ENCODE peak calls at places on chromosomes 11 and 22, in five cellular contexts. F is endothelial cell of umbilical vein, I is A549, B is OCI-LY7, E is Karpas-422. C is an unnamed sample.

GRCh38 chr22:25404556-25404922 is 159.9 kb upstream of the GRK3 start:
- DNase-seq in F (no peak), I (no peak), B (no peak), E (no peak), C (no peak)

GRCh38 chr11:20367313-20367948 is 3.9 kb downstream of the HTATIP2 start:
- DNase-seq in F (peak), I (peak), B (no peak), E (no peak), C (peak)

GRCh38 chr11:31958086-31958735 is 132.7 kb upstream of the RCN1 start:
- DNase-seq in F (peak), I (peak), B (peak), E (peak), C (no peak)

GRCh38 chr11:898160-898517 is 12.5 kb downstream of the CHID1 start:
- DNase-seq in F (peak), I (peak), B (no peak), E (no peak), C (no peak)

GRCh38 chr22:22110548-22111266 is 128.1 kb upstream of the TOP3B start:
- DNase-seq in F (peak), I (peak), B (peak), E (peak), C (peak)

GRCh38 chr11:86061483-86061882 is 7.4 kb downstream of the PICALM start:
- DNase-seq in F (no peak), I (no peak), B (no peak), E (no peak), C (no peak)

GRCh38 chr11:72814831-72815618 is 814 bp downstream of the ATG16L2 start:
- DNase-seq in F (peak), I (peak), B (peak), E (peak), C (no peak)

GRCh38 chr11:27718346-27718852 is 18.1 kb upstream of the BDNF start:
- DNase-seq in F (peak), I (peak), B (no peak), E (no peak), C (no peak)

GRCh38 chr11:114892381-114893197 is 214.3 kb downstream of the NXPE2 start:
- DNase-seq in F (no peak), I (peak), B (peak), E (peak), C (no peak)

GRCh38 chr22:48263791-48264351 is 1501.4 kb downstream of the TBC1D22A start:
- DNase-seq in F (no peak), I (no peak), B (no peak), E (no peak), C (no peak)

GRCh38 chr22:41411021-41411851 is 29.5 kb downstream of the TEF start:
- DNase-seq in F (no peak), I (no peak), B (no peak), E (no peak), C (no peak)

GRCh38 chr11:16806791-16807190 is 68.3 kb downstream of the C11orf58 start:
- DNase-seq in F (no peak), I (no peak), B (no peak), E (no peak), C (peak)

GRCh38 chr22:20226077-20226716 is 41.9 kb downstream of the RTN4R start:
- DNase-seq in F (no peak), I (no peak), B (no peak), E (no peak), C (no peak)
- H3K4me3 ChIP-seq in F (no peak), I (no peak), B (no peak), E (no peak), C (no peak)

GRCh38 chr11:130022799-130023198 is 20.2 kb upstream of the PRDM10 start:
- DNase-seq in F (no peak), I (no peak), B (peak), E (no peak), C (no peak)

GRCh38 chr11:130024356-130024755 is 21.7 kb upstream of the PRDM10 start:
- DNase-seq in F (peak), I (no peak), B (no peak), E (no peak), C (no peak)

GRCh38 chr11:130023204-130023603 is 20.6 kb upstream of the PRDM10 start:
- DNase-seq in F (peak), I (no peak), B (peak), E (peak), C (no peak)

GRCh38 chr11:130025371-130025770 is 22.7 kb upstream of the PRDM10 start:
- DNase-seq in F (no peak), I (no peak), B (no peak), E (no peak), C (no peak)

GRCh38 chr11:130020323-130020722 is 17.7 kb upstream of the PRDM10 start:
- DNase-seq in F (no peak), I (no peak), B (no peak), E (no peak), C (no peak)
- H3K4me2 ChIP-seq in F (no peak), I (no peak), B (peak), E (no peak), C (no peak)

GRCh38 chr11:111982019-111982464 is 43.2 kb upstream of the DLAT start:
- DNase-seq in F (peak), I (peak), B (peak), E (peak), C (peak)
- H3K4me3 ChIP-seq in F (no peak), I (no peak), B (no peak), E (no peak), C (no peak)

GRCh38 chr11:68273056-68273738 is 1.4 kb upstream of the C11orf24 start:
- DNase-seq in F (no peak), I (no peak), B (peak), E (peak), C (no peak)
- H3K4me2 ChIP-seq in F (no peak), I (peak), B (peak), E (peak), C (peak)

GRCh38 chr11:67420646-67421420 is 5.4 kb downstream of the CARNS1 start:
- DNase-seq in F (peak), I (peak), B (peak), E (peak), C (peak)
- H3K4me3 ChIP-seq in F (no peak), I (peak), B (peak), E (peak), C (peak)

GRCh38 chr11:110336054-110336453 is 39.6 kb upstream of the RDX start:
- DNase-seq in F (no peak), I (no peak), B (no peak), E (no peak), C (no peak)
- H3K4me2 ChIP-seq in F (no peak), I (no peak), B (no peak), E (no peak), C (no peak)

GRCh38 chr11:65224939-65225283 is 36.9 kb upstream of the POLA2 start:
- DNase-seq in F (peak), I (peak), B (no peak), E (no peak), C (no peak)

GRCh38 chr11:65227879-65228278 is 33.9 kb upstream of the POLA2 start:
- DNase-seq in F (no peak), I (no peak), B (no peak), E (no peak), C (no peak)

GRCh38 chr11:65223031-65223430 is 38.7 kb upstream of the POLA2 start:
- DNase-seq in F (no peak), I (no peak), B (no peak), E (no peak), C (no peak)

GRCh38 chr11:65225284-65226102 is 36.3 kb upstream of the POLA2 start:
- DNase-seq in F (peak), I (peak), B (peak), E (peak), C (no peak)

GRCh38 chr11:65226103-65226442 is 35.7 kb upstream of the POLA2 start:
- DNase-seq in F (no peak), I (no peak), B (no peak), E (no peak), C (no peak)
- H3K4me3 ChIP-seq in F (peak), I (no peak), B (peak), E (peak), C (peak)

GRCh38 chr11:126105748-126106080 is 43.0 kb upstream of the CDON start:
- DNase-seq in F (no peak), I (no peak), B (no peak), E (no peak), C (no peak)
- H3K4me2 ChIP-seq in F (no peak), I (no peak), B (no peak), E (peak), C (no peak)

DNA sequence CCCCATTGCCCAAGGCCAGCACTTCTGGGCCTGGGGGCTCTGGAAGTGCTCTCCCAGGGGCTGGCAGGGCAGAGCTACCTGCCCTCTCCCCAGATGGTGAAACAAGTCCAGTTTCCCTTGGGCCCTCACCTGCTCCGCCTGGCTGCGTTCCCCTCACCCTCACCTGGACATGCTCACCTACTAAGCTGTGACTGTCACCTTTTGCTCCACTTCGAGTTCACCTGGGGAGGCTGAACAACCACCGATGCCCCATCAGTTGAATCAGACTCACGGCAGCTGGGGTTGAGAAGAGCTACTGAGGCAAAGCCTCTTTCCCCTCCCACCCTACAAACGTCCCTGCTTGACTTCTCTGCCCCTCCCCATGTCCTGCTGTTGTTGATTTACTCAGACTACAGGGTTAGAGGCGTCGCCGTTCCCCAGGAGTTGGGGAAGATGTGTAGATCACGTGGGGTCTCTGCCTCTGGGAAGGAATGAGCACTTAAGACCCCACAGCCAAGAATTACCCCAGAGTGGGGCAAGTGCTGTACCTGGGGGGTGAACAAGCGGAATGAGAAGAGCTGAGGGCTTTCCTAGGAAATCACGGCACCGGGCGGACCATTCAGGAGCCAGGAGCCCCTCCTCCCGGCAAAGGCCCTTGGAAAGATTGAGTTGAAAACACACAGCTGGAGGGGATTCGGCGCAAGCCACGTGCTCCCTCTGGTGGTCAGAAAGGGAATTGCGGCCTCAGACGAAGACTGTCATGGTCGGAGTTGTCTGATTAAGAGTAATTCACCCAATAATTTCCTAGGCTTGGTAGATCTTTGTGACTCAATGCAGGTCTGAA is 7.1 kb downstream of the FXYD2 start:
- DNase-seq in F (peak), I (peak), B (peak), E (peak), C (no peak)
- H3K4me3 ChIP-seq in F (no peak), I (no peak), B (no peak), E (no peak), C (no peak)

GRCh38 chr11:3159296-3160190 is 5.6 kb downstream of the OSBPL5 start:
- DNase-seq in F (no peak), I (no peak), B (no peak), E (no peak), C (no peak)
- H3K4me2 ChIP-seq in F (peak), I (no peak), B (no peak), E (no peak), C (peak)